ENCODE peak calls at places on chromosomes 6 and 20, in eight cellular contexts. One of them, this sample, is unnamed.
A peak's percentile ranks its signal among the peaks of the same experiment; 100 is the strongest.

GRCh38 chr6:53721766-53722165 is 56.2 kb upstream of the KLHL31 start:
- ATAC-seq in left lung: no peak
- ATAC-seq in mucosa of descending colon: no peak
- ATAC-seq in psoas muscle: no peak
- ATAC-seq in HCT116: no peak
- ATAC-seq in Panc1: no peak
- ATAC-seq in PC-3: no peak
- ATAC-seq in body of pancreas: no peak
- ATAC-seq in this sample: no peak

GRCh38 chr20:19071442-19071717 is 141.1 kb upstream of the SLC24A3 start:
- ATAC-seq in left lung: no peak
- ATAC-seq in mucosa of descending colon: no peak
- ATAC-seq in psoas muscle: no peak
- ATAC-seq in HCT116: no peak
- ATAC-seq in Panc1: no peak
- ATAC-seq in PC-3: no peak
- ATAC-seq in body of pancreas: no peak
- ATAC-seq in this sample: no peak

GRCh38 chr6:106770081-106770480 is 140.7 kb downstream of the QRSL1 start:
- ATAC-seq in left lung: no peak
- ATAC-seq in mucosa of descending colon: no peak
- ATAC-seq in psoas muscle: no peak
- ATAC-seq in HCT116: no peak
- ATAC-seq in Panc1: no peak
- ATAC-seq in PC-3: no peak
- ATAC-seq in body of pancreas: no peak
- ATAC-seq in this sample: no peak

GRCh38 chr6:5433324-5433723 is 172.0 kb downstream of the FARS2 start:
- ATAC-seq in left lung: no peak
- ATAC-seq in mucosa of descending colon: no peak
- ATAC-seq in psoas muscle: no peak
- ATAC-seq in HCT116: no peak
- ATAC-seq in Panc1: no peak
- ATAC-seq in PC-3: no peak
- ATAC-seq in body of pancreas: no peak
- ATAC-seq in this sample: no peak

GRCh38 chr20:47272893-47273590 is 83.5 kb downstream of the ZMYND8 start:
- ATAC-seq in left lung: peak; percentile 87
- ATAC-seq in mucosa of descending colon: peak; percentile 88
- ATAC-seq in psoas muscle: peak; percentile 72
- ATAC-seq in HCT116: peak; percentile 67
- ATAC-seq in Panc1: peak; percentile 68
- ATAC-seq in PC-3: peak; percentile 12
- ATAC-seq in body of pancreas: peak; percentile 70
- ATAC-seq in this sample: peak; percentile 43

GRCh38 chr6:156175971-156176421 is 601.2 kb upstream of the ARID1B start:
- ATAC-seq in left lung: peak; percentile 21
- ATAC-seq in mucosa of descending colon: peak; percentile 25
- ATAC-seq in psoas muscle: peak; percentile 37
- ATAC-seq in HCT116: peak; percentile 91
- ATAC-seq in Panc1: peak; percentile 83
- ATAC-seq in PC-3: peak; percentile 67
- ATAC-seq in body of pancreas: peak; percentile 63
- ATAC-seq in this sample: peak; percentile 53

GRCh38 chr6:36052092-36052491 is 24.5 kb downstream of the MAPK14 start:
- ATAC-seq in left lung: no peak
- ATAC-seq in mucosa of descending colon: no peak
- ATAC-seq in psoas muscle: no peak
- ATAC-seq in HCT116: no peak
- ATAC-seq in Panc1: no peak
- ATAC-seq in PC-3: peak; percentile 70
- ATAC-seq in body of pancreas: no peak
- ATAC-seq in this sample: peak; percentile 85

GRCh38 chr20:621115-621756 is 11.1 kb upstream of the TCF15 start:
- ATAC-seq in left lung: no peak
- ATAC-seq in mucosa of descending colon: no peak
- ATAC-seq in psoas muscle: no peak
- ATAC-seq in HCT116: no peak
- ATAC-seq in Panc1: no peak
- ATAC-seq in PC-3: no peak
- ATAC-seq in body of pancreas: no peak
- ATAC-seq in this sample: no peak

GRCh38 chr6:170158296-170159039 is 132.4 kb downstream of the DLL1 start:
- ATAC-seq in left lung: no peak
- ATAC-seq in mucosa of descending colon: no peak
- ATAC-seq in psoas muscle: no peak
- ATAC-seq in HCT116: no peak
- ATAC-seq in Panc1: no peak
- ATAC-seq in PC-3: no peak
- ATAC-seq in body of pancreas: no peak
- ATAC-seq in this sample: no peak

GRCh38 chr6:24126586-24127192 is 674 bp downstream of the NRSN1 start:
- ATAC-seq in left lung: peak; percentile 76
- ATAC-seq in mucosa of descending colon: peak; percentile 43
- ATAC-seq in psoas muscle: no peak
- ATAC-seq in HCT116: no peak
- ATAC-seq in Panc1: no peak
- ATAC-seq in PC-3: no peak
- ATAC-seq in body of pancreas: peak; percentile 47
- ATAC-seq in this sample: no peak

GRCh38 chr6:44258325-44258863 is 1.1 kb upstream of the SLC35B2 start:
- ATAC-seq in left lung: no peak
- ATAC-seq in mucosa of descending colon: no peak
- ATAC-seq in psoas muscle: no peak
- ATAC-seq in HCT116: no peak
- ATAC-seq in Panc1: no peak
- ATAC-seq in PC-3: no peak
- ATAC-seq in body of pancreas: no peak
- ATAC-seq in this sample: no peak

GRCh38 chr6:44260011-44260410 is 2.7 kb upstream of the SLC35B2 start:
- ATAC-seq in left lung: no peak
- ATAC-seq in mucosa of descending colon: no peak
- ATAC-seq in psoas muscle: no peak
- ATAC-seq in HCT116: no peak
- ATAC-seq in Panc1: no peak
- ATAC-seq in PC-3: no peak
- ATAC-seq in body of pancreas: no peak
- ATAC-seq in this sample: no peak

GRCh38 chr6:44257007-44257752 is at the start of gene SLC35B2:
- ATAC-seq in left lung: peak; percentile 85
- ATAC-seq in mucosa of descending colon: peak; percentile 88
- ATAC-seq in psoas muscle: peak; percentile 73
- ATAC-seq in HCT116: peak; percentile 67
- ATAC-seq in Panc1: peak; percentile 75
- ATAC-seq in PC-3: peak; percentile 63
- ATAC-seq in body of pancreas: peak; percentile 85
- ATAC-seq in this sample: peak; percentile 91

GRCh38 chr6:44257753-44258324 is 511 bp upstream of the SLC35B2 start:
- ATAC-seq in left lung: no peak
- ATAC-seq in mucosa of descending colon: no peak
- ATAC-seq in psoas muscle: no peak
- ATAC-seq in HCT116: no peak
- ATAC-seq in Panc1: no peak
- ATAC-seq in PC-3: no peak
- ATAC-seq in body of pancreas: no peak
- ATAC-seq in this sample: no peak

GRCh38 chr6:44258921-44259320 is 1.6 kb upstream of the SLC35B2 start:
- ATAC-seq in left lung: no peak
- ATAC-seq in mucosa of descending colon: no peak
- ATAC-seq in psoas muscle: no peak
- ATAC-seq in HCT116: no peak
- ATAC-seq in Panc1: no peak
- ATAC-seq in PC-3: no peak
- ATAC-seq in body of pancreas: no peak
- ATAC-seq in this sample: no peak
- H3K36me3 ChIP-seq in left lung: peaks cover 59% of the 10 kb centered on the region
- H3K36me3 ChIP-seq in mucosa of descending colon: peaks cover 4% of the 10 kb centered on the region
- H3K36me3 ChIP-seq in psoas muscle: peaks cover 2% of the 10 kb centered on the region
- H3K36me3 ChIP-seq in HCT116: peaks cover 18% of the 10 kb centered on the region
- H3K36me3 ChIP-seq in Panc1: peaks cover 5% of the 10 kb centered on the region
- H3K36me3 ChIP-seq in PC-3: peaks cover 9% of the 10 kb centered on the region
- H3K36me3 ChIP-seq in body of pancreas: peaks cover 7% of the 10 kb centered on the region
- H3K36me3 ChIP-seq in this sample: peaks cover 47% of the 10 kb centered on the region

DNA sequence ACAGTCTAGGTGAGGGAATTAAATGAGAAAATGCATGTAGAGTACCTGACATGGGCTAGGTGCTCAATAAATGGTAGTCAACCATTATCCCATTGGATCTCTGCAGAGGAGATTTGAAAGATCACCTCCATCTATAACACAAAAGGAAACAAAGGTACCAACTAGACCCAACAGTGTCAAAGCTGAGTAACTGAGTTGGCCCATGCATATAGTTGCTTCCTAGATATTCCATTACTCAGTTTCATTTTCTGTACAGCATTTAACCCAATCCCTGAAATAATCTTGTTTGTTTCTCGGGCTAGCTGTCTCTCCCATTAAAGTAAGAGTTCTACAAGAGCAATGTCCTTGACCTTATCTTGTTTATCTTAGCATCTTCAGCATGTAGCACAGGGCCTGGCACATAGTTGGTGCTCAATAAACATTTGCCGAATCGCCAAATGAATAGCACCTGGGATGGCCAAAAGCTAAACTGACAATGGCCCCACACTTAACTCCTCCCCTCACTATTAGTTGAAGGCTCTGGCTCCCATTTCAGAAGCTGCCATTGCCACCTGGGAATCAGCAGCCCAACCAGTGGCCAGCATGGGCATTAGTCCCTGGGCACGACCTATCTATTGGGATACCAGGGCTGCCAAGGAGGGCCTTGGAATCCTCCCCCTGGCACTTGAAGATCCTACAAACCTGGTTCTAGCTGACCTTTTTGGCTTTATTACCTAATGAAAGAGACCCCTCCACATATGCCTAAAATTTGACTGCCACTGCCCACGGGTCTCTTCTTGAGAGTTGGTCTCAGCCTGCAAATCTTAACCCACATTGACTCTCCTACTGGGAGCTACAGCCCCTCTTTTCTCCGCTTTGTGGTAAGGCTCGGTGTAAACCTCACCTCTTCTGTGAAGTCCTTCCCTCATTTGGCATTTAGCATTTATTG is 22.6 kb downstream of the BCL2L1 start:
- ATAC-seq in left lung: no peak
- ATAC-seq in mucosa of descending colon: no peak
- ATAC-seq in psoas muscle: no peak
- ATAC-seq in HCT116: no peak
- ATAC-seq in Panc1: no peak
- ATAC-seq in PC-3: no peak
- ATAC-seq in body of pancreas: no peak
- ATAC-seq in this sample: no peak
- H3K36me3 ChIP-seq in left lung: peaks cover 19% of the 10 kb centered on the region
- H3K36me3 ChIP-seq in mucosa of descending colon: no peaks in the 10 kb centered on the region
- H3K36me3 ChIP-seq in psoas muscle: peaks cover 6% of the 10 kb centered on the region
- H3K36me3 ChIP-seq in HCT116: peaks cover 42% of the 10 kb centered on the region
- H3K36me3 ChIP-seq in Panc1: peaks cover 4% of the 10 kb centered on the region
- H3K36me3 ChIP-seq in PC-3: peaks cover 44% of the 10 kb centered on the region
- H3K36me3 ChIP-seq in body of pancreas: no peaks in the 10 kb centered on the region
- H3K36me3 ChIP-seq in this sample: peaks cover 5% of the 10 kb centered on the region

GRCh38 chr20:44198872-44199271 is 11.7 kb downstream of the OSER1 start:
- ATAC-seq in left lung: no peak
- ATAC-seq in mucosa of descending colon: no peak
- ATAC-seq in psoas muscle: no peak
- ATAC-seq in HCT116: no peak
- ATAC-seq in Panc1: no peak
- ATAC-seq in PC-3: no peak
- ATAC-seq in body of pancreas: no peak
- ATAC-seq in this sample: no peak

GRCh38 chr20:44200983-44201382 is 9.6 kb downstream of the OSER1 start:
- ATAC-seq in left lung: peak; percentile 74
- ATAC-seq in mucosa of descending colon: no peak
- ATAC-seq in psoas muscle: no peak
- ATAC-seq in HCT116: no peak
- ATAC-seq in Panc1: no peak
- ATAC-seq in PC-3: no peak
- ATAC-seq in body of pancreas: no peak
- ATAC-seq in this sample: no peak

GRCh38 chr20:44203161-44203560 is 7.4 kb downstream of the OSER1 start:
- ATAC-seq in left lung: no peak
- ATAC-seq in mucosa of descending colon: no peak
- ATAC-seq in psoas muscle: peak; percentile 84
- ATAC-seq in HCT116: no peak
- ATAC-seq in Panc1: no peak
- ATAC-seq in PC-3: no peak
- ATAC-seq in body of pancreas: no peak
- ATAC-seq in this sample: peak; percentile 67

GRCh38 chr20:44199877-44200276 is 10.7 kb downstream of the OSER1 start:
- ATAC-seq in left lung: no peak
- ATAC-seq in mucosa of descending colon: no peak
- ATAC-seq in psoas muscle: no peak
- ATAC-seq in HCT116: no peak
- ATAC-seq in Panc1: no peak
- ATAC-seq in PC-3: no peak
- ATAC-seq in body of pancreas: no peak
- ATAC-seq in this sample: no peak

GRCh38 chr20:44200371-44200770 is 10.2 kb downstream of the OSER1 start:
- ATAC-seq in left lung: no peak
- ATAC-seq in mucosa of descending colon: no peak
- ATAC-seq in psoas muscle: no peak
- ATAC-seq in HCT116: no peak
- ATAC-seq in Panc1: no peak
- ATAC-seq in PC-3: no peak
- ATAC-seq in body of pancreas: no peak
- ATAC-seq in this sample: no peak
- H3K36me3 ChIP-seq in left lung: peaks cover 83% of the 10 kb centered on the region
- H3K36me3 ChIP-seq in mucosa of descending colon: peaks cover 3% of the 10 kb centered on the region
- H3K36me3 ChIP-seq in psoas muscle: peaks cover 15% of the 10 kb centered on the region
- H3K36me3 ChIP-seq in HCT116: peaks cover 44% of the 10 kb centered on the region
- H3K36me3 ChIP-seq in Panc1: peaks cover 32% of the 10 kb centered on the region
- H3K36me3 ChIP-seq in PC-3: peaks cover 64% of the 10 kb centered on the region
- H3K36me3 ChIP-seq in body of pancreas: peaks cover 5% of the 10 kb centered on the region
- H3K36me3 ChIP-seq in this sample: peaks cover 82% of the 10 kb centered on the region

DNA sequence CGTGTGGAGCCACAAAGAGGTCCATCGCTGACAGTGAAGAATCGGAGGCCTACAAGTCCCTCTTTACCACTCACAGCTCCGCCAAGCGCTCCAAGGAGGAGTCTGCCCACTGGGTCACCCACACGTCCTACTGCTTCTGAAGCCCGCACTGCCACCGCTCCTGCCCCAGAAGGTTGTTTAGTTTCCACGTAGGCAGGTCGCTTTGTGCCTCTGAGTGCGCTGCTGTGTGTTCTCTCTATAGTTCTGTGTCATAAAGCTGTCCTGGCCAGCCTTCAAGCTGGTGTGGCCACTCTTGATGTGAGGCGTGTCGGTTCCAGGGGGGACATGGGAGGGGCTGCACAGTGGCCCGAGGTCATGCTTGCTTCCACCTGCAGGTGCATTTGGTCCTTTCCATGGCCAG is 6.4 kb upstream of the FAM209A start:
- ATAC-seq in left lung: no peak
- ATAC-seq in mucosa of descending colon: no peak
- ATAC-seq in psoas muscle: no peak
- ATAC-seq in HCT116: no peak
- ATAC-seq in Panc1: no peak
- ATAC-seq in PC-3: no peak
- ATAC-seq in body of pancreas: no peak
- ATAC-seq in this sample: no peak
- H3K36me3 ChIP-seq in left lung: peaks cover 81% of the 10 kb centered on the region
- H3K36me3 ChIP-seq in mucosa of descending colon: peaks cover 21% of the 10 kb centered on the region
- H3K36me3 ChIP-seq in psoas muscle: peaks cover 16% of the 10 kb centered on the region
- H3K36me3 ChIP-seq in HCT116: peaks cover 23% of the 10 kb centered on the region
- H3K36me3 ChIP-seq in Panc1: peaks cover 3% of the 10 kb centered on the region
- H3K36me3 ChIP-seq in PC-3: peaks cover 63% of the 10 kb centered on the region
- H3K36me3 ChIP-seq in body of pancreas: peaks cover 21% of the 10 kb centered on the region
- H3K36me3 ChIP-seq in this sample: no peaks in the 10 kb centered on the region